ENCODE peak calls at places on chromosome 14, in nine cellular contexts. J is upper lobe of left lung, O is sigmoid colon, Z is stomach, K is cardiac muscle cell, E is A673, V is mucosa of descending colon, H is A549, S is right lobe of liver. C is an unnamed sample. For H3K9me3, the result is how much of the 10 kb centered on the place peaks cover.

GRCh38 chr14:95408731-95409471 is 89.2 kb upstream of the CLMN start:
- DNase-seq in V (no peak), Z (no peak), J (peak), S (no peak), E (no peak), O (no peak), K (no peak), H (no peak), C (no peak)

GRCh38 chr14:36683083-36683724 is 21.5 kb downstream of the PAX9 start:
- DNase-seq in J (no peak), O (no peak), V (no peak), H (no peak), Z (no peak), E (no peak), K (no peak), S (no peak), C (no peak)

GRCh38 chr14:46048127-46048526 is 603.5 kb downstream of the RPL10L start:
- DNase-seq in K (peak), J (no peak), V (no peak), O (no peak), S (no peak), E (peak), H (no peak), Z (peak), C (peak)

GRCh38 chr14:99273025-99273723 is 1.2 kb upstream of the BCL11B start:
- DNase-seq in K (peak), V (peak), H (peak), J (peak), S (no peak), E (peak), O (no peak), Z (peak), C (peak)

GRCh38 chr14:71212683-71213107 is 305.4 kb downstream of the PCNX1 start:
- DNase-seq in K (no peak), H (no peak), E (no peak), J (no peak), V (no peak), O (no peak), Z (no peak), S (no peak), C (no peak)

GRCh38 chr14:74501135-74501614 is 7.6 kb downstream of the ISCA2 start:
- DNase-seq in V (no peak), O (peak), Z (peak), K (peak), S (no peak), J (peak), H (peak), E (peak), C (peak)

GRCh38 chr14:96039633-96040311 is 610 bp downstream of the C14orf132 start:
- DNase-seq in Z (no peak), E (peak), V (no peak), J (peak), H (peak), O (peak), K (peak), S (peak), C (no peak)

GRCh38 chr14:76191297-76191696 is 39.6 kb downstream of the GPATCH2L start:
- DNase-seq in S (no peak), K (no peak), H (no peak), E (no peak), J (no peak), Z (no peak), V (no peak), O (peak), C (peak)

GRCh38 chr14:43595373-43595772 is 911.7 kb downstream of the FSCB start:
- DNase-seq in K (no peak), J (no peak), V (no peak), H (no peak), O (no peak), E (no peak), S (no peak), Z (no peak), C (no peak)

GRCh38 chr14:75531660-75532317 is 9.5 kb downstream of the BATF start:
- DNase-seq in E (no peak), Z (no peak), J (no peak), S (no peak), H (peak), V (no peak), K (no peak), O (no peak), C (no peak)

GRCh38 chr14:99952453-99952852 is 112.8 kb upstream of the EVL start:
- DNase-seq in Z (no peak), J (no peak), O (no peak), E (no peak), K (no peak), S (no peak), H (no peak), V (no peak), C (no peak)

GRCh38 chr14:38481939-38482678 is 226.2 kb upstream of the CLEC14A start:
- DNase-seq in S (no peak), E (peak), Z (no peak), O (no peak), K (peak), J (no peak), V (no peak), H (no peak), C (no peak)

GRCh38 chr14:35342160-35343010 is 50.2 kb downstream of the PSMA6 start:
- DNase-seq in S (peak), K (peak), H (no peak), J (no peak), O (peak), Z (peak), E (no peak), V (no peak), C (peak)

GRCh38 chr14:52837451-52837850 is 46.0 kb upstream of the GNPNAT1 start:
- DNase-seq in S (no peak), H (no peak), O (no peak), J (no peak), Z (no peak), K (no peak), E (no peak), V (no peak), C (no peak)

GRCh38 chr14:75709207-75709812 is 48.3 kb downstream of the TTLL5 start:
- DNase-seq in V (peak), E (peak), O (peak), H (peak), J (no peak), K (peak), Z (peak), S (peak), C (peak)

DNA sequence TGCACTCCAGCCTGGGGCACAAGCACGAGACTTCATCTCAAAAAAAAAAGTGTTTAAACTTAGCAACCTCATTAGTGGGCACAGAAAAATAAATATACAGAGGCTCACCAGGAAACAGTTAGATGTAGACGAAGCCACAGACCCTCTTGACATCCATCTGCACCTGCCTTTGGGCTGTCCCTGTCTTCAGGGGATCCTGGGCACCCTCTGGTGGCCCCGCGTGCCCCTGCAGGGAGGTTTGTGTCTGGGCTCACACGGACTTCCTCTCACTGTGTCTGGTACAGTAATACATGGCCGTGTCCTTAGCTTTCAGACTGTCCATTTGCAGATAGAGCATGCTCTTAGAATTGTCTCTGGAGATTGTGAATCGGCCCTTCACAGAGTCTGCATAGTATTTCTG is 916.5 kb downstream of the TMEM121 start:
- DNase-seq in J (peak), Z (no peak), O (no peak), K (no peak), V (no peak), E (peak), S (no peak), H (no peak), C (no peak)
- H3K9me3 ChIP-seq in J (under half), Z (under half), O (under half), K (under half), V (under half), E (under half), S (under half), H (under half), C (under half)

GRCh38 chr14:23622990-23623389 is 13.2 kb upstream of the DHRS2 start:
- DNase-seq in S (no peak), J (no peak), K (no peak), Z (no peak), E (no peak), H (no peak), V (no peak), O (no peak), C (no peak)
- H3K9me3 ChIP-seq in S (under half), J (under half), K (under half), Z (under half), E (under half), H (under half), V (under half), O (under half), C (under half)

DNA sequence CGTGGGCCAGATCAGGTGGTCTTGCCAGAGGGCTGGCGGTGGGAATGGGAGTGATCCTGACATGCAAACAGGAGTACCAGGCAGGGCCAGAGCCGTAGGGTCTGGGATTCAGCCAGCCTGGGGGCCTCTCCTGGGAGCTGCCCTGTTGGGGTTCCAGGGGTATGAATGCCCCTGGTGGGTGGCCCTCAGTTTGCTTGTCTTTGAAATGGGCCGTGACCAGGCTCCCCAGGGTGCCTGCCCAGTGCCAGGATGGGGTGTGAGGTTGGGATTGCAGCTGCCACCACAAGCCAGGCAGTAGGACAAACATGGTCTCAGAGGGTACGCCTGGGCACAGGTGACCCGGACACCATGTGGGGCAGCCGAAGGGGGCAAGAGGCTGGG is 168.8 kb downstream of the KIF26A start:
- DNase-seq in H (no peak), J (peak), K (no peak), O (peak), S (peak), Z (no peak), E (no peak), V (peak), C (no peak)
- H3K9me3 ChIP-seq in H (under half), J (under half), K (under half), O (under half), S (under half), Z (under half), E (under half), V (under half), C (under half)

GRCh38 chr14:55605793-55606192 is 25.8 kb downstream of the KTN1 start:
- DNase-seq in E (no peak), K (no peak), O (no peak), J (no peak), H (no peak), Z (no peak), S (no peak), V (no peak), C (no peak)

GRCh38 chr14:55607386-55607785 is 27.4 kb downstream of the KTN1 start:
- DNase-seq in O (no peak), E (no peak), V (no peak), H (no peak), J (no peak), Z (no peak), K (no peak), S (no peak), C (no peak)

GRCh38 chr14:55603401-55603953 is 23.5 kb downstream of the KTN1 start:
- DNase-seq in S (no peak), K (no peak), V (no peak), Z (no peak), H (no peak), J (no peak), O (no peak), E (no peak), C (no peak)

GRCh38 chr14:55604467-55604866 is 24.5 kb downstream of the KTN1 start:
- DNase-seq in E (no peak), Z (no peak), K (no peak), O (no peak), H (no peak), J (no peak), V (no peak), S (no peak), C (no peak)

GRCh38 chr14:55604900-55605418 is 25.0 kb downstream of the KTN1 start:
- DNase-seq in Z (no peak), S (no peak), J (no peak), V (no peak), H (no peak), O (no peak), K (no peak), E (no peak), C (no peak)
- H3K9me3 ChIP-seq in Z (under half), S (under half), J (under half), V (under half), H (under half), O (under half), K (under half), E (under half), C (under half)

GRCh38 chr14:105139212-105139825 is 29.3 kb downstream of the JAG2 start:
- DNase-seq in J (peak), O (peak), V (peak), Z (no peak), E (no peak), K (no peak), H (no peak), S (peak), C (no peak)

GRCh38 chr14:105140581-105140980 is 28.0 kb downstream of the JAG2 start:
- DNase-seq in V (peak), E (no peak), J (no peak), O (peak), H (no peak), S (peak), Z (no peak), K (no peak), C (no peak)

GRCh38 chr14:105139831-105140239 is 28.7 kb downstream of the JAG2 start:
- DNase-seq in O (peak), K (no peak), H (no peak), J (no peak), V (peak), E (no peak), S (peak), Z (no peak), C (no peak)

GRCh38 chr14:105141486-105142281 is 26.9 kb downstream of the JAG2 start:
- DNase-seq in J (peak), Z (no peak), O (peak), K (no peak), E (no peak), S (peak), V (no peak), H (no peak), C (no peak)

DNA sequence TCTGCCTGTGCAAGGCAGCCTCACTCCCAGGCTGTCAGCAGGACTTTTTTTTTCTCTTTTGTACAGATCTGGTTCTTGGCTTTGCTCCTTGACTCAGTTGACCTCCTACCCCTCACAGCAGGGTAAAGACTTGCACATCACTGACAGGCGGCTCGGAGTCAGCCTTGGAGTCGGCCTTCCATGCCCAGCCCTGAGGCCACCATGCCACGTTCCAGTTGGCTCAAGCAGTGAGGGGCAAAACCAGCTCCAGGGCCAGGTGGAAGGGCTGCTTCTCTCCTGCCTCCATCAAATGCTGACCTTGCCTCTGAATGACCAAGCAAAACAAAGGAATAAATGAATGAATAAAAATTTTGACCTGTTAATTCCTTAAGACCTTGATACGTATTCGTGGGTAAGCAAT is 27.6 kb downstream of the JAG2 start:
- DNase-seq in E (no peak), V (no peak), K (no peak), Z (no peak), H (no peak), J (peak), O (peak), S (peak), C (no peak)
- H3K9me3 ChIP-seq in E (under half), V (under half), K (under half), Z (under half), H (under half), J (under half), O (under half), S (under half), C (under half)

GRCh38 chr14:79555429-79555828 is 655.9 kb downstream of the DIO2 start:
- DNase-seq in E (no peak), J (no peak), O (no peak), S (no peak), H (no peak), V (no peak), Z (no peak), K (no peak), C (no peak)
- H3K9me3 ChIP-seq in E (under half), J (under half), O (under half), S (under half), H (under half), V (under half), Z (under half), K (under half), C (under half)

GRCh38 chr14:26385302-26385701 is 212.5 kb downstream of the NOVA1 start:
- DNase-seq in K (no peak), H (no peak), O (no peak), E (no peak), Z (no peak), V (no peak), J (no peak), S (no peak), C (no peak)
- H3K9me3 ChIP-seq in K (under half), H (under half), O (under half), E (under half), Z (under half), V (under half), J (under half), S (under half), C (under half)

DNA sequence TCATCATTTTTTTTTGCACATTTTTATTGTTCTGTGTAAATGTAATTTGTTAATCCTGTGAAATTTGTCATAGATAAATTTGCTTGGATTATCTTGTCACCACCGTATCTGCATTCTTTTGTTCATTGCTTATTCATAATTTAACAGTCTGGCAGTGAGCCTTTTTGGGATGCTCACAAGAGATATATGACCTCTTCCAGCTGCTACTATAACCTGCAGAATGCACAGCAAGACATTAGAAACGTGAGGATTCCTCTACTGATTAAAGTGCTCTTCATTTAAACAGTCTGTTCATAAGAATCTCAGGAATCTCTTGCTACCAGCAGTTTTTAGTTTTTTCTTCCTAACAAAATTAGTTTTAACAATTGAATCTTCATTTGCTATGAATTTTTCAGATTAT is 9.1 kb downstream of the NPAS3 start:
- DNase-seq in K (no peak), V (no peak), S (no peak), J (no peak), O (no peak), Z (no peak), H (no peak), E (peak), C (no peak)
- H3K9me3 ChIP-seq in K (under half), V (under half), S (under half), J (under half), O (under half), Z (under half), H (under half), E (under half), C (under half)

C was measured in testis.